ENCODE peak calls at places on chromosomes 12 and 14, in six cellular contexts. C, Q, W, A, H and E are unnamed samples.

GRCh38 chr14:74161526-74162158 is 76.9 kb downstream of the LIN52 start:
- DNase-seq in H (no peak), C (no peak), A (no peak), Q (no peak), W (no peak), E (no peak)

GRCh38 chr14:78220273-78220672 is 50.1 kb downstream of the NRXN3 start:
- DNase-seq in H (no peak), C (no peak), A (no peak), Q (no peak), W (no peak), E (no peak)

GRCh38 chr12:111448831-111449790 is 43.4 kb downstream of the SH2B3 start:
- DNase-seq in H (no peak), C (no peak), Q (no peak), A (no peak), W (peak; percentile 19), E (no peak)

GRCh38 chr12:47903927-47904646 is 707 bp downstream of the VDR start:
- DNase-seq in C (peak; percentile 87), A (peak; percentile 41), W (peak; percentile 93), Q (peak; percentile 84), H (peak; percentile 33), E (peak; percentile 90)

GRCh38 chr12:4975574-4975973 is 65.9 kb downstream of the KCNA1 start:
- DNase-seq in W (no peak), A (no peak), C (no peak), H (no peak), Q (no peak), E (peak; percentile 83)

GRCh38 chr12:131799828-131800593 is 28.2 kb upstream of the MMP17 start:
- DNase-seq in H (no peak), W (no peak), Q (no peak), A (no peak), C (no peak), E (no peak)

GRCh38 chr12:475286-475685 is 15.5 kb downstream of the B4GALNT3 start:
- DNase-seq in C (no peak), Q (no peak), A (no peak), H (no peak), W (no peak), E (no peak)

GRCh38 chr12:82400819-82401218 is 42.5 kb downstream of the METTL25 start:
- DNase-seq in Q (no peak), W (no peak), C (no peak), A (no peak), H (no peak), E (no peak)